ENCODE peak calls at places on chromosome 2, in seven cellular contexts. D is WTC11; Q is activated effector memory CD4-positive, alpha-beta T cell treated with Interleukin-2 at 50 U/mL for 16 hours; X is Caco-2; A is T-cell; Z is NCI-H2171; H is AG20443. I is an unnamed sample.

GRCh38 chr2:12702661-12703121 is 14.0 kb upstream of the TRIB2 start:
- DNase-seq in D (no peak), H (peak; percentile 81), Q (no peak), A (no peak), Z (peak; percentile 36), X (no peak), I (no peak)

GRCh38 chr2:54274781-54275242 is 18.8 kb upstream of the TSPYL6 start:
- DNase-seq in H (peak; percentile 47), A (no peak), Q (no peak), Z (no peak), X (no peak), D (no peak), I (no peak)

GRCh38 chr2:228613133-228613532 is 431.6 kb upstream of the SPHKAP start:
- DNase-seq in X (no peak), A (no peak), Q (no peak), H (peak; percentile 50), Z (no peak), D (no peak), I (no peak)

GRCh38 chr2:1269812-1270211 is 143.5 kb upstream of the TPO start:
- DNase-seq in X (no peak), Z (no peak), D (no peak), H (no peak), Q (no peak), A (no peak), I (no peak)

GRCh38 chr2:71070294-71071025 is 2.0 kb downstream of the NAGK start:
- DNase-seq in A (no peak), H (peak; percentile 59), D (peak; percentile 23), Z (no peak), Q (no peak), X (peak; percentile 47), I (peak; percentile 66)

GRCh38 chr2:231337807-231338759 is 57.4 kb upstream of the B3GNT7 start:
- DNase-seq in A (no peak), X (peak; percentile 82), D (no peak), Q (no peak), Z (no peak), H (no peak), I (peak; percentile 59)

GRCh38 chr2:133252770-133253355 is 315.4 kb downstream of the NCKAP5 start:
- DNase-seq in Q (no peak), D (no peak), Z (no peak), X (no peak), H (no peak), A (no peak), I (no peak)

GRCh38 chr2:16034151-16034974 is 94.0 kb downstream of the MYCN start:
- DNase-seq in D (peak; percentile 75), A (no peak), H (no peak), Z (no peak), X (no peak), Q (no peak), I (peak; percentile 79)

I was measured in HuH-7.